ENCODE peak calls at places on chromosomes 7 and 10, in ten cellular contexts. One of them, this sample, is unnamed.

GRCh38 chr10:77909755-77910375 is 16.7 kb downstream of the DLG5 start:
- DNase-seq in activated CD4-positive, alpha-beta memory T cell treated with anti-CD3 and anti-CD28 coated beads for 36 hours: no peak
- DNase-seq in stimulated activated CD8-positive, alpha-beta memory T cell treated with anti-CD3 and anti-CD28 coated beads, Interleukin-15, amount 100 ng/mL, for 48 hours: no peak
- DNase-seq in IMR-90: peak; percentile 84
- DNase-seq in AML-193: no peak
- DNase-seq in activated CD4-positive, alpha-beta T cell treated with anti-CD3 and anti-CD28 coated beads for 1 hour: no peak
- DNase-seq in HTR-8/SVneo: no peak
- DNase-seq in T-cell: no peak
- DNase-seq in T-helper 9 cell: no peak
- DNase-seq in BJ: no peak
- DNase-seq in this sample: peak; percentile 41

GRCh38 chr7:100897111-100897608 is 1.5 kb upstream of the ACHE start:
- DNase-seq in activated CD4-positive, alpha-beta memory T cell treated with anti-CD3 and anti-CD28 coated beads for 36 hours: peak; percentile 62
- DNase-seq in stimulated activated CD8-positive, alpha-beta memory T cell treated with anti-CD3 and anti-CD28 coated beads, Interleukin-15, amount 100 ng/mL, for 48 hours: no peak
- DNase-seq in IMR-90: no peak
- DNase-seq in AML-193: no peak
- DNase-seq in activated CD4-positive, alpha-beta T cell treated with anti-CD3 and anti-CD28 coated beads for 1 hour: peak; percentile 52
- DNase-seq in HTR-8/SVneo: no peak
- DNase-seq in T-cell: no peak
- DNase-seq in T-helper 9 cell: peak; percentile 70
- DNase-seq in BJ: no peak
- DNase-seq in this sample: peak; percentile 49

GRCh38 chr10:116756277-116756676 is 13.9 kb upstream of the HSPA12A start:
- DNase-seq in activated CD4-positive, alpha-beta memory T cell treated with anti-CD3 and anti-CD28 coated beads for 36 hours: no peak
- DNase-seq in stimulated activated CD8-positive, alpha-beta memory T cell treated with anti-CD3 and anti-CD28 coated beads, Interleukin-15, amount 100 ng/mL, for 48 hours: no peak
- DNase-seq in IMR-90: peak; percentile 11
- DNase-seq in AML-193: no peak
- DNase-seq in activated CD4-positive, alpha-beta T cell treated with anti-CD3 and anti-CD28 coated beads for 1 hour: no peak
- DNase-seq in HTR-8/SVneo: no peak
- DNase-seq in T-cell: no peak
- DNase-seq in T-helper 9 cell: no peak
- DNase-seq in BJ: no peak
- DNase-seq in this sample: no peak

GRCh38 chr7:2631924-2632716 is at the start of gene TTYH3:
- DNase-seq in activated CD4-positive, alpha-beta memory T cell treated with anti-CD3 and anti-CD28 coated beads for 36 hours: no peak
- DNase-seq in stimulated activated CD8-positive, alpha-beta memory T cell treated with anti-CD3 and anti-CD28 coated beads, Interleukin-15, amount 100 ng/mL, for 48 hours: no peak
- DNase-seq in IMR-90: no peak
- DNase-seq in AML-193: no peak
- DNase-seq in activated CD4-positive, alpha-beta T cell treated with anti-CD3 and anti-CD28 coated beads for 1 hour: no peak
- DNase-seq in HTR-8/SVneo: peak; percentile 58
- DNase-seq in T-cell: no peak
- DNase-seq in T-helper 9 cell: no peak
- DNase-seq in BJ: no peak
- DNase-seq in this sample: no peak

GRCh38 chr10:27715505-27715904 is 30.1 kb downstream of the MKX start:
- DNase-seq in activated CD4-positive, alpha-beta memory T cell treated with anti-CD3 and anti-CD28 coated beads for 36 hours: no peak
- DNase-seq in stimulated activated CD8-positive, alpha-beta memory T cell treated with anti-CD3 and anti-CD28 coated beads, Interleukin-15, amount 100 ng/mL, for 48 hours: no peak
- DNase-seq in IMR-90: no peak
- DNase-seq in AML-193: no peak
- DNase-seq in activated CD4-positive, alpha-beta T cell treated with anti-CD3 and anti-CD28 coated beads for 1 hour: no peak
- DNase-seq in HTR-8/SVneo: no peak
- DNase-seq in T-cell: no peak
- DNase-seq in T-helper 9 cell: no peak
- DNase-seq in BJ: no peak
- DNase-seq in this sample: no peak

GRCh38 chr10:34710391-34710751 is 104.7 kb downstream of the PARD3 start:
- DNase-seq in activated CD4-positive, alpha-beta memory T cell treated with anti-CD3 and anti-CD28 coated beads for 36 hours: no peak
- DNase-seq in stimulated activated CD8-positive, alpha-beta memory T cell treated with anti-CD3 and anti-CD28 coated beads, Interleukin-15, amount 100 ng/mL, for 48 hours: no peak
- DNase-seq in IMR-90: peak; percentile 78
- DNase-seq in AML-193: no peak
- DNase-seq in activated CD4-positive, alpha-beta T cell treated with anti-CD3 and anti-CD28 coated beads for 1 hour: no peak
- DNase-seq in HTR-8/SVneo: peak; percentile 66
- DNase-seq in T-cell: no peak
- DNase-seq in T-helper 9 cell: no peak
- DNase-seq in BJ: no peak
- DNase-seq in this sample: no peak

GRCh38 chr7:20785211-20786048 is 1.3 kb downstream of the SP8 start:
- DNase-seq in activated CD4-positive, alpha-beta memory T cell treated with anti-CD3 and anti-CD28 coated beads for 36 hours: no peak
- DNase-seq in stimulated activated CD8-positive, alpha-beta memory T cell treated with anti-CD3 and anti-CD28 coated beads, Interleukin-15, amount 100 ng/mL, for 48 hours: no peak
- DNase-seq in IMR-90: no peak
- DNase-seq in AML-193: no peak
- DNase-seq in activated CD4-positive, alpha-beta T cell treated with anti-CD3 and anti-CD28 coated beads for 1 hour: no peak
- DNase-seq in HTR-8/SVneo: no peak
- DNase-seq in T-cell: no peak
- DNase-seq in T-helper 9 cell: no peak
- DNase-seq in BJ: no peak
- DNase-seq in this sample: peak; percentile 56

GRCh38 chr7:127383123-127383835 is 9.2 kb downstream of the ZNF800 start:
- DNase-seq in activated CD4-positive, alpha-beta memory T cell treated with anti-CD3 and anti-CD28 coated beads for 36 hours: no peak
- DNase-seq in stimulated activated CD8-positive, alpha-beta memory T cell treated with anti-CD3 and anti-CD28 coated beads, Interleukin-15, amount 100 ng/mL, for 48 hours: no peak
- DNase-seq in IMR-90: peak; percentile 32
- DNase-seq in AML-193: no peak
- DNase-seq in activated CD4-positive, alpha-beta T cell treated with anti-CD3 and anti-CD28 coated beads for 1 hour: no peak
- DNase-seq in HTR-8/SVneo: no peak
- DNase-seq in T-cell: no peak
- DNase-seq in T-helper 9 cell: no peak
- DNase-seq in BJ: no peak
- DNase-seq in this sample: no peak

GRCh38 chr10:88979153-88979562 is 11.4 kb upstream of the FAS start:
- DNase-seq in activated CD4-positive, alpha-beta memory T cell treated with anti-CD3 and anti-CD28 coated beads for 36 hours: no peak
- DNase-seq in stimulated activated CD8-positive, alpha-beta memory T cell treated with anti-CD3 and anti-CD28 coated beads, Interleukin-15, amount 100 ng/mL, for 48 hours: no peak
- DNase-seq in IMR-90: peak; percentile 76
- DNase-seq in AML-193: peak; percentile 7
- DNase-seq in activated CD4-positive, alpha-beta T cell treated with anti-CD3 and anti-CD28 coated beads for 1 hour: no peak
- DNase-seq in HTR-8/SVneo: no peak
- DNase-seq in T-cell: no peak
- DNase-seq in T-helper 9 cell: no peak
- DNase-seq in BJ: peak; percentile 47
- DNase-seq in this sample: no peak

GRCh38 chr7:39465055-39465929 is 100.9 kb upstream of the YAE1 start:
- DNase-seq in activated CD4-positive, alpha-beta memory T cell treated with anti-CD3 and anti-CD28 coated beads for 36 hours: peak; percentile 53
- DNase-seq in stimulated activated CD8-positive, alpha-beta memory T cell treated with anti-CD3 and anti-CD28 coated beads, Interleukin-15, amount 100 ng/mL, for 48 hours: peak; percentile 19
- DNase-seq in IMR-90: peak; percentile 63
- DNase-seq in AML-193: peak; percentile 25
- DNase-seq in activated CD4-positive, alpha-beta T cell treated with anti-CD3 and anti-CD28 coated beads for 1 hour: no peak
- DNase-seq in HTR-8/SVneo: peak; percentile 61
- DNase-seq in T-cell: no peak
- DNase-seq in T-helper 9 cell: no peak
- DNase-seq in BJ: peak; percentile 6
- DNase-seq in this sample: peak; percentile 75

GRCh38 chr7:3455826-3456444 is 154.9 kb downstream of the SDK1 start:
- DNase-seq in activated CD4-positive, alpha-beta memory T cell treated with anti-CD3 and anti-CD28 coated beads for 36 hours: no peak
- DNase-seq in stimulated activated CD8-positive, alpha-beta memory T cell treated with anti-CD3 and anti-CD28 coated beads, Interleukin-15, amount 100 ng/mL, for 48 hours: no peak
- DNase-seq in IMR-90: peak; percentile 54
- DNase-seq in AML-193: no peak
- DNase-seq in activated CD4-positive, alpha-beta T cell treated with anti-CD3 and anti-CD28 coated beads for 1 hour: no peak
- DNase-seq in HTR-8/SVneo: no peak
- DNase-seq in T-cell: no peak
- DNase-seq in T-helper 9 cell: no peak
- DNase-seq in BJ: no peak
- DNase-seq in this sample: no peak

GRCh38 chr10:117674641-117675040 is 132.1 kb downstream of the EMX2 start:
- DNase-seq in activated CD4-positive, alpha-beta memory T cell treated with anti-CD3 and anti-CD28 coated beads for 36 hours: no peak
- DNase-seq in stimulated activated CD8-positive, alpha-beta memory T cell treated with anti-CD3 and anti-CD28 coated beads, Interleukin-15, amount 100 ng/mL, for 48 hours: no peak
- DNase-seq in IMR-90: no peak
- DNase-seq in AML-193: no peak
- DNase-seq in activated CD4-positive, alpha-beta T cell treated with anti-CD3 and anti-CD28 coated beads for 1 hour: no peak
- DNase-seq in HTR-8/SVneo: no peak
- DNase-seq in T-cell: no peak
- DNase-seq in T-helper 9 cell: no peak
- DNase-seq in BJ: no peak
- DNase-seq in this sample: no peak

GRCh38 chr10:73647211-73647874 is 6.1 kb upstream of the MYOZ1 start:
- DNase-seq in activated CD4-positive, alpha-beta memory T cell treated with anti-CD3 and anti-CD28 coated beads for 36 hours: peak; percentile 32
- DNase-seq in stimulated activated CD8-positive, alpha-beta memory T cell treated with anti-CD3 and anti-CD28 coated beads, Interleukin-15, amount 100 ng/mL, for 48 hours: no peak
- DNase-seq in IMR-90: no peak
- DNase-seq in AML-193: no peak
- DNase-seq in activated CD4-positive, alpha-beta T cell treated with anti-CD3 and anti-CD28 coated beads for 1 hour: no peak
- DNase-seq in HTR-8/SVneo: no peak
- DNase-seq in T-cell: no peak
- DNase-seq in T-helper 9 cell: no peak
- DNase-seq in BJ: no peak
- DNase-seq in this sample: no peak